ENCODE peak calls at places on chromosomes 4 and X, in eight cellular contexts. F, D, R, A, K, S, Y and L are unnamed samples.

GRCh38 chr4:3322059-3322550 is 29.3 kb downstream of the RGS12 start:
- DNase-seq in F (no peak), D (no peak), R (peak), A (peak), K (no peak), S (no peak), Y (no peak), L (no peak)

GRCh38 chrX:68571292-68572256 is 72.7 kb downstream of the YIPF6 start:
- DNase-seq in F (no peak), D (no peak), R (peak), A (peak), K (peak), S (no peak), Y (no peak), L (no peak)

GRCh38 chr4:1376391-1376840 is 29.4 kb downstream of the UVSSA start:
- DNase-seq in F (peak), D (no peak), R (no peak), A (no peak), K (no peak), S (no peak), Y (no peak), L (no peak)

GRCh38 chr4:97185233-97185632 is 958.0 kb downstream of the STPG2 start:
- DNase-seq in F (no peak), D (no peak), R (no peak), A (no peak), K (no peak), S (no peak), Y (no peak), L (no peak)

GRCh38 chr4:139609647-139610046 is 53.6 kb upstream of the SETD7 start:
- DNase-seq in F (no peak), D (no peak), R (peak), A (peak), K (peak), S (no peak), Y (no peak), L (no peak)

GRCh38 chrX:41334866-41335589 is 1.1 kb downstream of the DDX3X start:
- DNase-seq in F (peak), D (peak), R (peak), A (peak), K (peak), S (no peak), Y (peak), L (no peak)

GRCh38 chr4:150938417-150938816 is 76.7 kb downstream of the LRBA start:
- DNase-seq in F (no peak), D (no peak), R (no peak), A (no peak), K (no peak), S (no peak), Y (no peak), L (no peak)

GRCh38 chr4:173934201-173934600 is 349.3 kb downstream of the FBXO8 start:
- DNase-seq in F (no peak), D (no peak), R (no peak), A (peak), K (no peak), S (no peak), Y (no peak), L (no peak)

GRCh38 chrX:100895365-100896075 is 21.4 kb upstream of the NOX1 start:
- DNase-seq in F (peak), D (peak), R (peak), A (peak), K (peak), S (peak), Y (peak), L (peak)

GRCh38 chr4:44661940-44662622 is 10.7 kb upstream of the YIPF7 start:
- DNase-seq in F (no peak), D (no peak), R (no peak), A (no peak), K (peak), S (no peak), Y (no peak), L (no peak)

GRCh38 chr4:34972189-34972588 is 1272.1 kb downstream of the ARAP2 start:
- DNase-seq in F (no peak), D (no peak), R (no peak), A (no peak), K (no peak), S (peak), Y (no peak), L (no peak)

GRCh38 chr4:147731611-147732515 is at the start of gene ARHGAP10:
- DNase-seq in F (peak), D (peak), R (peak), A (peak), K (peak), S (peak), Y (peak), L (peak)

GRCh38 chr4:182314537-182314936 is 71.3 kb downstream of the TENM3 start:
- DNase-seq in F (no peak), D (no peak), R (no peak), A (no peak), K (no peak), S (no peak), Y (no peak), L (no peak)

GRCh38 chr4:78776031-78776728 is at the start of gene BMP2K:
- DNase-seq in F (peak), D (peak), R (peak), A (peak), K (peak), S (peak), Y (peak), L (peak)

GRCh38 chr4:951186-951585 is 18.9 kb downstream of the TMEM175 start:
- DNase-seq in F (peak), D (no peak), R (no peak), A (no peak), K (no peak), S (no peak), Y (no peak), L (no peak)

GRCh38 chr4:128517096-128517738 is 229.6 kb upstream of the PGRMC2 start:
- DNase-seq in F (no peak), D (no peak), R (peak), A (peak), K (no peak), S (no peak), Y (no peak), L (no peak)

GRCh38 chr4:155796031-155796430 is 37.2 kb downstream of the GUCY1B1 start:
- DNase-seq in F (no peak), D (no peak), R (no peak), A (peak), K (peak), S (no peak), Y (peak), L (peak)

GRCh38 chr4:120517966-120518365 is 404.6 kb downstream of the PRDM5 start:
- DNase-seq in F (no peak), D (no peak), R (peak), A (peak), K (peak), S (no peak), Y (peak), L (no peak)

GRCh38 chrX:1397441-1397840 is 5.5 kb upstream of the SLC25A6 start:
- DNase-seq in F (no peak), D (no peak), R (no peak), A (no peak), K (no peak), S (no peak), Y (no peak), L (peak)

GRCh38 chrX:12814434-12814833 is 23.2 kb downstream of the PRPS2 start:
- DNase-seq in F (peak), D (peak), R (peak), A (peak), K (peak), S (peak), Y (peak), L (peak)

GRCh38 chr4:40587826-40588225 is 41.8 kb downstream of the RBM47 start:
- DNase-seq in F (no peak), D (no peak), R (peak), A (peak), K (no peak), S (no peak), Y (no peak), L (no peak)

GRCh38 chr4:11817088-11817487 is 388.4 kb upstream of the HS3ST1 start:
- DNase-seq in F (no peak), D (no peak), R (peak), A (no peak), K (no peak), S (no peak), Y (no peak), L (no peak)

GRCh38 chrX:79089897-79090584 is 54.4 kb upstream of the GPR174 start:
- DNase-seq in F (no peak), D (no peak), R (no peak), A (no peak), K (no peak), S (no peak), Y (no peak), L (no peak)

GRCh38 chr4:92299152-92299551 is 4.6 kb upstream of the GRID2 start:
- DNase-seq in F (no peak), D (no peak), R (peak), A (peak), K (no peak), S (no peak), Y (no peak), L (no peak)

GRCh38 chr4:73869130-73870055 is at the start of gene CXCL1:
- DNase-seq in F (peak), D (no peak), R (peak), A (peak), K (peak), S (no peak), Y (no peak), L (peak)

GRCh38 chr4:70880739-70881138 is 21.4 kb upstream of the MOB1B start:
- DNase-seq in F (no peak), D (no peak), R (no peak), A (no peak), K (no peak), S (no peak), Y (no peak), L (no peak)

GRCh38 chr4:138189212-138189611 is 52.9 kb downstream of the SLC7A11 start:
- DNase-seq in F (no peak), D (no peak), R (no peak), A (no peak), K (no peak), S (no peak), Y (no peak), L (no peak)

GRCh38 chrX:132257116-132257515 is 37.9 kb upstream of the RAP2C start:
- DNase-seq in F (no peak), D (no peak), R (peak), A (peak), K (no peak), S (no peak), Y (no peak), L (no peak)

GRCh38 chr4:143514432-143514831 is 930 bp downstream of the SMARCA5 start:
- DNase-seq in F (peak), D (no peak), R (peak), A (peak), K (peak), S (peak), Y (peak), L (peak)

GRCh38 chrX:56564921-56565861 is 1.8 kb downstream of the UBQLN2 start:
- DNase-seq in F (peak), D (peak), R (no peak), A (peak), K (peak), S (no peak), Y (peak), L (peak)

GRCh38 chrX:39883664-39884063 is 214.1 kb downstream of the BCOR start:
- DNase-seq in F (no peak), D (no peak), R (no peak), A (no peak), K (no peak), S (no peak), Y (no peak), L (no peak)

GRCh38 chr4:181235361-181235760 is 1007.8 kb upstream of the TENM3 start:
- DNase-seq in F (peak), D (no peak), R (no peak), A (no peak), K (no peak), S (no peak), Y (no peak), L (no peak)

GRCh38 chr4:121370729-121371325 is 10.0 kb downstream of the QRFPR start:
- DNase-seq in F (peak), D (peak), R (peak), A (peak), K (peak), S (peak), Y (peak), L (peak)

GRCh38 chr4:173539986-173540385 is 10.0 kb upstream of the HAND2 start:
- DNase-seq in F (no peak), D (no peak), R (no peak), A (no peak), K (no peak), S (no peak), Y (no peak), L (no peak)

GRCh38 chrX:9569875-9570274 is 105.0 kb downstream of the TBL1X start:
- DNase-seq in F (no peak), D (no peak), R (peak), A (peak), K (no peak), S (no peak), Y (no peak), L (no peak)

GRCh38 chr4:76305971-76306881 is at the start of gene STBD1:
- DNase-seq in F (peak), D (peak), R (peak), A (peak), K (peak), S (peak), Y (peak), L (peak)

GRCh38 chrX:153055827-153056748 is at the start of gene PNMA3:
- DNase-seq in F (peak), D (no peak), R (no peak), A (no peak), K (no peak), S (no peak), Y (no peak), L (no peak)

GRCh38 chr4:77044458-77045124 is 31.2 kb downstream of the CCNI start:
- DNase-seq in F (no peak), D (peak), R (peak), A (peak), K (peak), S (peak), Y (peak), L (no peak)

GRCh38 chrX:100216083-100216482 is 194.0 kb downstream of the PCDH19 start:
- DNase-seq in F (no peak), D (no peak), R (no peak), A (no peak), K (no peak), S (no peak), Y (no peak), L (no peak)